ENCODE peak calls at places on chromosome 7, in five cellular contexts. One of them, this sample, is unnamed. For H3K27me3, the result is how much of the 10 kb centered on the place peaks cover.

GRCh38 chr7:131625817-131626372 is 69.5 kb upstream of the PODXL start:
- DNase-seq in transverse colon: no peak
- DNase-seq in naive thymus-derived CD4-positive, alpha-beta T cell: no peak
- DNase-seq in cardiac muscle cell: peak
- DNase-seq in HL-60: no peak
- DNase-seq in this sample: no peak

GRCh38 chr7:123633553-123633952 is 22.1 kb upstream of the LMOD2 start:
- DNase-seq in cardiac muscle cell: no peak
- DNase-seq in HL-60: no peak
- DNase-seq in transverse colon: no peak
- DNase-seq in naive thymus-derived CD4-positive, alpha-beta T cell: no peak
- DNase-seq in this sample: no peak

GRCh38 chr7:4025694-4026615 is 656.1 kb upstream of the FOXK1 start:
- DNase-seq in transverse colon: no peak
- DNase-seq in cardiac muscle cell: no peak
- DNase-seq in naive thymus-derived CD4-positive, alpha-beta T cell: no peak
- DNase-seq in HL-60: no peak
- DNase-seq in this sample: no peak

GRCh38 chr7:104914427-104914826 is 99.6 kb upstream of the KMT2E start:
- DNase-seq in naive thymus-derived CD4-positive, alpha-beta T cell: no peak
- DNase-seq in cardiac muscle cell: no peak
- DNase-seq in transverse colon: no peak
- DNase-seq in HL-60: no peak
- DNase-seq in this sample: no peak

GRCh38 chr7:30168800-30169584 is 34.2 kb downstream of the MTURN start:
- DNase-seq in cardiac muscle cell: no peak
- DNase-seq in transverse colon: no peak
- DNase-seq in HL-60: no peak
- DNase-seq in naive thymus-derived CD4-positive, alpha-beta T cell: no peak
- DNase-seq in this sample: no peak

GRCh38 chr7:76191783-76192240 is 9.9 kb upstream of the SRRM3 start:
- DNase-seq in HL-60: peak
- DNase-seq in cardiac muscle cell: peak
- DNase-seq in transverse colon: no peak
- DNase-seq in naive thymus-derived CD4-positive, alpha-beta T cell: no peak
- DNase-seq in this sample: no peak

GRCh38 chr7:24229481-24230226 is 54.3 kb upstream of the NPY start:
- DNase-seq in cardiac muscle cell: no peak
- DNase-seq in naive thymus-derived CD4-positive, alpha-beta T cell: no peak
- DNase-seq in HL-60: no peak
- DNase-seq in transverse colon: no peak
- DNase-seq in this sample: no peak

GRCh38 chr7:112789453-112789823 is 755 bp downstream of the TMEM168 start:
- DNase-seq in naive thymus-derived CD4-positive, alpha-beta T cell: no peak
- DNase-seq in transverse colon: no peak
- DNase-seq in cardiac muscle cell: no peak
- DNase-seq in HL-60: no peak
- DNase-seq in this sample: no peak

GRCh38 chr7:4694653-4695335 is 12.7 kb downstream of the FOXK1 start:
- DNase-seq in HL-60: no peak
- DNase-seq in cardiac muscle cell: no peak
- DNase-seq in naive thymus-derived CD4-positive, alpha-beta T cell: no peak
- DNase-seq in transverse colon: peak
- DNase-seq in this sample: no peak

GRCh38 chr7:57653262-57653830 is 203.4 kb downstream of the ZNF716 start:
- DNase-seq in naive thymus-derived CD4-positive, alpha-beta T cell: no peak
- DNase-seq in cardiac muscle cell: no peak
- DNase-seq in HL-60: no peak
- DNase-seq in transverse colon: no peak
- DNase-seq in this sample: no peak

GRCh38 chr7:44244282-44244681 is 43.5 kb downstream of the YKT6 start:
- DNase-seq in naive thymus-derived CD4-positive, alpha-beta T cell: no peak
- DNase-seq in cardiac muscle cell: peak
- DNase-seq in transverse colon: no peak
- DNase-seq in HL-60: peak
- DNase-seq in this sample: no peak

DNA sequence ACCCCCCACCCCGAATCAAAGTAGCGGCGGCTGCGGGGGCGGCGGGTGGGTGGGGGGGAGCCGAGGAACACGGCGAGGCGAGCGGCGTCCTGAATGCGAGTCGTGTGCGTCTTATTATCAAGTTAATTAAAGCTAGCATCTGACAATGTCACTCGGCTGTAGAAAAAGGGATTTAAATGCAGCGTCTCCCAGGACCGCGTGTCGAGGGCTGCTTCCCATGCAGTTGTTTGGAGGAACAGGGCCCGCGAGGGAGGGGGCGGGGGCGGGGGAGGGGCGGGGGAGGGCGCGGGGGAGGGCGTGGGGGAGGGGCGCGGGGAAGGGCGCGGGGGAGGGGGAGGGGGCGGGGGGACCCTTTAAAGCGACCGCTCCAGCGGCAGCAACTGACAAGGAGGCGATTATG is 2.7 kb upstream of the UNCX start:
- DNase-seq in naive thymus-derived CD4-positive, alpha-beta T cell: no peak
- DNase-seq in transverse colon: no peak
- DNase-seq in HL-60: no peak
- DNase-seq in cardiac muscle cell: peak
- DNase-seq in this sample: no peak
- H3K27me3 ChIP-seq in naive thymus-derived CD4-positive, alpha-beta T cell: under half
- H3K27me3 ChIP-seq in transverse colon: half or more
- H3K27me3 ChIP-seq in HL-60: half or more
- H3K27me3 ChIP-seq in cardiac muscle cell: half or more
- H3K27me3 ChIP-seq in this sample: half or more

GRCh38 chr7:155999631-156000489 is 187.6 kb upstream of the SHH start:
- DNase-seq in naive thymus-derived CD4-positive, alpha-beta T cell: no peak
- DNase-seq in cardiac muscle cell: no peak
- DNase-seq in HL-60: no peak
- DNase-seq in transverse colon: no peak
- DNase-seq in this sample: no peak
- H3K27me3 ChIP-seq in naive thymus-derived CD4-positive, alpha-beta T cell: under half
- H3K27me3 ChIP-seq in cardiac muscle cell: under half
- H3K27me3 ChIP-seq in HL-60: under half
- H3K27me3 ChIP-seq in transverse colon: under half
- H3K27me3 ChIP-seq in this sample: under half

DNA sequence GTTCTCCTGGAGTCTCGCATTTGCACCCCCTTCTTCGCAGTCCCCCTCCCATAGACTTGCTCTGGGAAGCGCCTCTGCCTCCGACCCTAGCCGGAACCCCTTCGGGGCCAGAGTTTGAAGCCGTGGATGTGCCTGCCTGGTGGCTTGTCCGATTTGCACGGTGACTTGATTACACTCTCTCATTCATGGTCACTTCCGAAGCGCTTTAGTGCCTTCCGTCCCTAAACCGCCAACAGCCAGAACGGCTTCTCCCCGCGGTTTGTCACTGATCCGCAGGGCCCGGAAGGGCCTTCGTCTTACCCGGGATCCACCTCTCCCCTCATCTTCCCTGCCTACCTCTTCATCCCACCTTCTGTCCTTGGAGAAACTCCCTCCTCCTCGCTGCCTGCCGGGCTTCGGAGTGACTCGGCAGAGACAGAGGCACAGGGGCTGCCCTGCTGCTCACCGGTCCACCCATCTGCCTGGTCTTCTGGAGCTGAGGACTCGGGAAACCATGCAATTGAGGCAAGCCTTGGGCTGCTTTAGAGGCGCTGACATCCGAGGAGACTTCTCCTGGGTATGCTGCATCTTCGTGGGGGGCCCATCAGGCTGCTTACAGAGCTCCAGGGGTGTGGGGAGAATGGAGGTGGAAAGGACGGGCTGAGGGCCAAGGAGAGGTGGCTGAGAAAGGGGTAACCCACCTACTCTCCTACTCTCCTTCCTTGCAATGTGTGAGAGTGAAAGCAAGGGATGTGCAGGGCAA is 847 bp upstream of the HOXA11 start:
- DNase-seq in cardiac muscle cell: no peak
- DNase-seq in transverse colon: peak
- DNase-seq in naive thymus-derived CD4-positive, alpha-beta T cell: no peak
- DNase-seq in HL-60: no peak
- DNase-seq in this sample: no peak
- H3K27me3 ChIP-seq in cardiac muscle cell: half or more
- H3K27me3 ChIP-seq in transverse colon: half or more
- H3K27me3 ChIP-seq in naive thymus-derived CD4-positive, alpha-beta T cell: half or more
- H3K27me3 ChIP-seq in HL-60: half or more
- H3K27me3 ChIP-seq in this sample: under half

GRCh38 chr7:16645593-16646426 is at the start of the genes ANKMY2 and BZW2:
- DNase-seq in HL-60: peak
- DNase-seq in transverse colon: peak
- DNase-seq in naive thymus-derived CD4-positive, alpha-beta T cell: peak
- DNase-seq in cardiac muscle cell: peak
- DNase-seq in this sample: peak

GRCh38 chr7:16649196-16649595 is 3.2 kb downstream of the BZW2 start:
- DNase-seq in transverse colon: no peak
- DNase-seq in naive thymus-derived CD4-positive, alpha-beta T cell: no peak
- DNase-seq in HL-60: no peak
- DNase-seq in cardiac muscle cell: no peak
- DNase-seq in this sample: no peak

GRCh38 chr7:16648551-16648950 is 2.6 kb downstream of the BZW2 start:
- DNase-seq in transverse colon: no peak
- DNase-seq in HL-60: peak
- DNase-seq in cardiac muscle cell: no peak
- DNase-seq in naive thymus-derived CD4-positive, alpha-beta T cell: no peak
- DNase-seq in this sample: no peak

GRCh38 chr7:16646427-16647081 is 573 bp downstream of the BZW2 start:
- DNase-seq in cardiac muscle cell: peak
- DNase-seq in transverse colon: peak
- DNase-seq in naive thymus-derived CD4-positive, alpha-beta T cell: no peak
- DNase-seq in HL-60: no peak
- DNase-seq in this sample: no peak

GRCh38 chr7:16647435-16647960 is 1.5 kb downstream of the BZW2 start:
- DNase-seq in HL-60: no peak
- DNase-seq in transverse colon: no peak
- DNase-seq in naive thymus-derived CD4-positive, alpha-beta T cell: no peak
- DNase-seq in cardiac muscle cell: no peak
- DNase-seq in this sample: no peak
- H3K27me3 ChIP-seq in HL-60: under half
- H3K27me3 ChIP-seq in transverse colon: under half
- H3K27me3 ChIP-seq in naive thymus-derived CD4-positive, alpha-beta T cell: under half
- H3K27me3 ChIP-seq in cardiac muscle cell: under half
- H3K27me3 ChIP-seq in this sample: under half

GRCh38 chr7:27106181-27106905 is 3.9 kb upstream of the HOXA2 start:
- DNase-seq in transverse colon: no peak
- DNase-seq in HL-60: no peak
- DNase-seq in naive thymus-derived CD4-positive, alpha-beta T cell: no peak
- DNase-seq in cardiac muscle cell: peak
- DNase-seq in this sample: no peak
- H3K27me3 ChIP-seq in transverse colon: under half
- H3K27me3 ChIP-seq in HL-60: under half
- H3K27me3 ChIP-seq in naive thymus-derived CD4-positive, alpha-beta T cell: under half
- H3K27me3 ChIP-seq in cardiac muscle cell: half or more
- H3K27me3 ChIP-seq in this sample: under half

GRCh38 chr7:36739351-36739750 is 15.1 kb upstream of the AOAH start:
- DNase-seq in cardiac muscle cell: no peak
- DNase-seq in naive thymus-derived CD4-positive, alpha-beta T cell: no peak
- DNase-seq in transverse colon: no peak
- DNase-seq in HL-60: no peak
- DNase-seq in this sample: no peak
- H3K27me3 ChIP-seq in cardiac muscle cell: under half
- H3K27me3 ChIP-seq in naive thymus-derived CD4-positive, alpha-beta T cell: under half
- H3K27me3 ChIP-seq in transverse colon: under half
- H3K27me3 ChIP-seq in HL-60: under half
- H3K27me3 ChIP-seq in this sample: under half

DNA sequence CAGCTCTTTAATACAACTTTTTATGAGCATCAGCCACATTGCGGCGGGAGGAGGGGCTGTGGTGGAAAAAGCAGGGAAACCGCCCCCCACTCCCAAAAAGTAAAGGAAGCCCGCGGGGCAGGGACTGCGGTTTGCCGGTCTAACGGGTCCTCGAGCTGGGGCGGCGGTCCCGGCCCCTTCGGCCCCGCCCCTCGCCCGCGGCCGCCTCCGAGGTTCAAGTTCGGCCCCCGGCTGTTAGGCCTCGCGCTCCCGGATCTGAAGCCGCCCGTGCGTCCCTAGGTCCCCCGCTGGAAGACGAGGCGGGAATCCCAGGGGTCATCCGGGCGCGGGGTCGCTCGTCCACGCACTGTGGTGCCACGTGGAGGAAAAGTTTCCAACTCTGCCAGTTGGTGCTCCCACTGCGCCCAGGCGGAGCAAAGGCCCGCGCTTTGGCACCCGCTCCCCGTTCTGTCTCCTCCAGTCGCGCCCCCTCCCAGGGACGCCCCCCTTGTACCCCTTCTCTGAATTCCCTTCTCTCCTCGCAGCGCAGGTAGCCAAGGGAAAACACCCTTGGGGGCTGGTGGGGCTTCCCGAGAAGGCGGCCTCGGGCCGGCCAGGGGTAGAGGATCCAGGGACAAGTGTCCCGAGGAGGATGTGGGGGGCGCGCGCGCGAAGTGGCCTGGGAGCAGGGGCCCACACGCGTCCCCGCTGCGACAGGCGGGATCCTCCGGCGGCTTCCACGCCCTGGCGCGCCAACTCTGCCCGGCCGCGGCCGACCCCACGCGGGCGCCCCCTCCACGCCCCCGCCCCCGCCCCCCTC is 798 bp upstream of the AUTS2 start:
- DNase-seq in naive thymus-derived CD4-positive, alpha-beta T cell: no peak
- DNase-seq in cardiac muscle cell: peak
- DNase-seq in HL-60: no peak
- DNase-seq in transverse colon: no peak
- DNase-seq in this sample: peak
- H3K27me3 ChIP-seq in naive thymus-derived CD4-positive, alpha-beta T cell: under half
- H3K27me3 ChIP-seq in cardiac muscle cell: under half
- H3K27me3 ChIP-seq in HL-60: under half
- H3K27me3 ChIP-seq in transverse colon: under half
- H3K27me3 ChIP-seq in this sample: under half

GRCh38 chr7:11437987-11438386 is 394.0 kb downstream of the THSD7A start:
- DNase-seq in cardiac muscle cell: no peak
- DNase-seq in naive thymus-derived CD4-positive, alpha-beta T cell: no peak
- DNase-seq in HL-60: no peak
- DNase-seq in transverse colon: no peak
- DNase-seq in this sample: no peak
- H3K27me3 ChIP-seq in cardiac muscle cell: under half
- H3K27me3 ChIP-seq in naive thymus-derived CD4-positive, alpha-beta T cell: under half
- H3K27me3 ChIP-seq in HL-60: under half
- H3K27me3 ChIP-seq in transverse colon: under half
- H3K27me3 ChIP-seq in this sample: under half